ENCODE peak calls at places on chromosomes 16 and 17, in ten cellular contexts. U is SK-N-SH; P is HT1080; J is cardiac muscle cell; I is fibroblast of the aortic adventitia; E is fibroblast of mammary gland; Y is HCEC 1CT; F is lower leg skin; V is activated gamma-delta T cell treated with anti-CD3 and anti-CD28 coated beads, Interleukin-2, amount 50 U/mL, for 16 hours; Z is DMS53. S is an unnamed sample.

GRCh38 chr17:64572682-64573154 is 65.9 kb downstream of the CEP95 start:
- DNase-seq in Y (peak), V (no peak), Z (peak), U (no peak), E (peak), I (peak), P (peak), F (no peak), J (peak), S (peak)

GRCh38 chr17:79366988-79367571 is 243.8 kb downstream of the RBFOX3 start:
- DNase-seq in Y (no peak), V (no peak), F (no peak), E (no peak), I (no peak), J (no peak), U (no peak), P (no peak), Z (no peak), S (no peak)

GRCh38 chr16:78768226-78768625 is 668.8 kb downstream of the WWOX start:
- DNase-seq in V (no peak), U (no peak), P (no peak), E (no peak), J (no peak), Z (no peak), Y (no peak), I (no peak), F (no peak), S (no peak)

GRCh38 chr17:80948961-80949450 is 42.6 kb upstream of the CHMP6 start:
- DNase-seq in I (no peak), P (no peak), E (no peak), U (peak), F (no peak), Y (no peak), Z (no peak), J (no peak), V (no peak), S (no peak)

GRCh38 chr17:80678621-80679020 is 134.0 kb downstream of the RPTOR start:
- DNase-seq in E (peak), Z (peak), U (no peak), F (no peak), V (no peak), I (peak), P (peak), J (peak), Y (peak), S (peak)

GRCh38 chr17:1490643-1491405 is 1.7 kb downstream of the MYO1C start:
- DNase-seq in V (no peak), E (peak), J (peak), P (peak), F (no peak), U (peak), Z (peak), I (peak), Y (peak), S (peak)

GRCh38 chr17:42667088-42667951 is 8.2 kb downstream of the TUBG2 start:
- DNase-seq in I (peak), Y (peak), Z (peak), F (no peak), V (no peak), E (peak), U (peak), J (peak), P (peak), S (peak)

GRCh38 chr16:11796227-11797165 is 562 bp downstream of the ZC3H7A start:
- DNase-seq in F (peak), Z (peak), U (peak), V (no peak), I (peak), E (peak), P (peak), Y (peak), J (peak), S (peak)

GRCh38 chr17:21249911-21250703 is 3.1 kb downstream of the NATD1 start:
- DNase-seq in P (no peak), I (no peak), Z (no peak), E (no peak), F (no peak), Y (no peak), U (no peak), V (no peak), J (no peak), S (no peak)

GRCh38 chr17:81165246-81166032 is at the start of gene PVALEF:
- DNase-seq in V (no peak), F (no peak), J (no peak), P (no peak), I (no peak), E (no peak), U (no peak), Y (no peak), Z (peak), S (no peak)

GRCh38 chr17:4161179-4161559 is 18.2 kb downstream of the CYB5D2 start:
- DNase-seq in P (peak), U (peak), F (peak), E (peak), V (no peak), I (peak), Y (peak), J (peak), Z (peak), S (peak)

GRCh38 chr17:350706-351435 is 1.7 kb downstream of the RPH3AL start:
- DNase-seq in I (peak), Z (peak), P (peak), E (peak), V (no peak), U (peak), Y (peak), J (peak), F (peak), S (peak)

GRCh38 chr16:58128181-58128631 is 975 bp downstream of the CFAP20 start:
- DNase-seq in Z (peak), I (no peak), J (no peak), P (no peak), V (no peak), E (no peak), U (no peak), Y (no peak), F (no peak), S (no peak)

GRCh38 chr16:67917852-67918236 is 13.8 kb downstream of the CTRL start:
- DNase-seq in Z (peak), F (no peak), J (no peak), Y (peak), I (peak), U (no peak), P (peak), E (peak), V (no peak), S (peak)

GRCh38 chr17:79420318-79421243 is 190.3 kb downstream of the RBFOX3 start:
- DNase-seq in E (peak), Y (no peak), U (no peak), F (no peak), V (no peak), I (peak), Z (no peak), P (no peak), J (peak), S (peak)

GRCh38 chr17:58391302-58391984 is 25.9 kb downstream of the RNF43 start:
- DNase-seq in Z (peak), J (peak), V (no peak), E (no peak), P (peak), U (peak), Y (no peak), I (peak), F (no peak), S (peak)

GRCh38 chr16:14669776-14670175 is 24.3 kb downstream of the PLA2G10 start:
- DNase-seq in P (peak), J (no peak), V (no peak), Z (peak), F (peak), E (no peak), I (no peak), U (no peak), Y (no peak), S (no peak)

GRCh38 chr17:7440823-7441174 is 1.5 kb downstream of the FGF11 start:
- DNase-seq in P (peak), I (peak), F (no peak), Y (peak), U (peak), E (peak), J (peak), V (no peak), Z (peak), S (peak)

GRCh38 chr16:25270577-25270976 is 12.9 kb upstream of the ZKSCAN2 start:
- DNase-seq in Y (no peak), I (no peak), Z (no peak), P (no peak), F (no peak), E (no peak), J (no peak), V (no peak), U (no peak), S (no peak)

GRCh38 chr17:1229354-1229890 is 40.8 kb upstream of the BHLHA9 start:
- DNase-seq in P (no peak), V (no peak), I (no peak), Z (peak), U (peak), J (peak), E (no peak), Y (no peak), F (peak), S (no peak)

GRCh38 chr17:56597495-56597990 is 4.0 kb downstream of the NOG start:
- DNase-seq in I (no peak), Z (peak), E (no peak), V (no peak), F (no peak), P (no peak), U (peak), J (no peak), Y (no peak), S (peak)

GRCh38 chr17:17886253-17886652 is 49.5 kb upstream of the SREBF1 start:
- DNase-seq in Z (no peak), I (no peak), J (no peak), F (no peak), V (no peak), P (no peak), E (no peak), U (no peak), Y (no peak), S (no peak)

GRCh38 chr17:81489986-81490598 is 22.5 kb downstream of the ACTG1 start:
- DNase-seq in V (no peak), P (no peak), F (no peak), Z (no peak), U (no peak), I (no peak), Y (no peak), E (no peak), J (no peak), S (no peak)

GRCh38 chr17:72126575-72127486 is 6.0 kb downstream of the SOX9 start:
- DNase-seq in I (peak), V (no peak), P (peak), E (peak), J (peak), Y (no peak), F (no peak), U (peak), Z (peak), S (peak)

GRCh38 chr16:29825145-29826044 is 5.1 kb downstream of the MVP start:
- DNase-seq in E (peak), I (peak), Z (no peak), Y (peak), F (no peak), J (peak), U (no peak), V (no peak), P (peak), S (peak)

GRCh38 chr16:59044616-59045015 is 310.5 kb upstream of the GOT2 start:
- DNase-seq in I (no peak), V (no peak), P (no peak), F (no peak), U (no peak), E (peak), J (no peak), Z (no peak), Y (no peak), S (no peak)

GRCh38 chr16:2295056-2295798 is 27.3 kb upstream of the RNPS1 start:
- DNase-seq in V (no peak), E (no peak), I (no peak), F (no peak), U (no peak), P (no peak), J (no peak), Y (no peak), Z (no peak), S (no peak)

GRCh38 chr17:28878981-28879380 is 18.6 kb downstream of the FLOT2 start:
- DNase-seq in P (no peak), F (no peak), J (peak), Y (peak), Z (peak), E (peak), U (peak), I (peak), V (no peak), S (peak)

GRCh38 chr17:57368637-57369336 is 112.5 kb downstream of the MSI2 start:
- DNase-seq in V (no peak), U (no peak), P (no peak), Z (peak), F (no peak), J (no peak), Y (no peak), E (no peak), I (no peak), S (no peak)

GRCh38 chr17:22459331-22459952 is 767.1 kb downstream of the KCNJ18 start:
- DNase-seq in U (no peak), J (no peak), E (no peak), V (no peak), Y (no peak), F (no peak), Z (no peak), I (no peak), P (no peak), S (no peak)

GRCh38 chr17:65023791-65024190 is 32.7 kb downstream of the GNA13 start:
- DNase-seq in E (no peak), I (no peak), Y (no peak), J (no peak), F (no peak), U (no peak), V (no peak), P (no peak), Z (no peak), S (no peak)

GRCh38 chr17:81566461-81567126 is 14.4 kb upstream of the FAAP100 start:
- DNase-seq in Y (peak), J (peak), E (peak), F (peak), P (peak), V (no peak), U (peak), Z (peak), I (peak), S (peak)

GRCh38 chr16:88453621-88454314 is 688 bp downstream of the ZFPM1 start:
- DNase-seq in J (no peak), P (no peak), V (no peak), Y (peak), Z (peak), F (no peak), I (no peak), E (no peak), U (peak), S (no peak)

GRCh38 chr17:59487161-59487873 is 78.1 kb upstream of the DHX40 start:
- DNase-seq in F (no peak), I (no peak), P (no peak), Z (no peak), J (no peak), U (no peak), E (peak), V (no peak), Y (no peak), S (no peak)

GRCh38 chr17:27336217-27336616 is 42.3 kb downstream of the WSB1 start:
- DNase-seq in E (no peak), F (no peak), I (no peak), J (no peak), V (no peak), U (no peak), Y (no peak), Z (no peak), P (no peak), S (no peak)

GRCh38 chr16:30637952-30638351 is 12.8 kb upstream of the PRR14 start:
- DNase-seq in I (peak), Z (peak), V (no peak), F (no peak), U (peak), P (peak), J (peak), E (peak), Y (peak), S (peak)

GRCh38 chr16:67150058-67150832 is 553 bp downstream of the B3GNT9 start:
- DNase-seq in V (no peak), P (no peak), E (peak), F (no peak), Z (peak), Y (peak), J (peak), I (peak), U (peak), S (peak)

GRCh38 chr17:17890773-17891759 is 54.3 kb upstream of the SREBF1 start:
- DNase-seq in V (peak), Y (peak), E (peak), I (peak), J (peak), P (peak), U (peak), F (no peak), Z (peak), S (peak)

GRCh38 chr17:28993013-28993600 is 12.7 kb downstream of the SEZ6 start:
- DNase-seq in F (no peak), J (no peak), I (no peak), Y (no peak), V (no peak), P (peak), E (no peak), Z (no peak), U (no peak), S (no peak)

S was measured in fibroblast of lung.